ENCODE peak calls at places on chromosomes 16 and 17, in six cellular contexts. One of them, this sample, is unnamed. For H3K4me1, the result is how much of the 10 kb centered on the place peaks cover.

GRCh38 chr16:31352344-31353115 is 2.4 kb upstream of the ITGAX start:
- DNase-seq in HCT116: no peak
- DNase-seq in K562: no peak
- DNase-seq in HepG2: no peak
- DNase-seq in H1: no peak
- DNase-seq in GM12878: no peak
- DNase-seq in this sample: no peak

GRCh38 chr17:39198186-39198566 is 707 bp upstream of the CACNB1 start:
- DNase-seq in HepG2: no peak
- DNase-seq in K562: no peak
- DNase-seq in H1: no peak
- DNase-seq in GM12878: no peak
- DNase-seq in HCT116: no peak
- DNase-seq in this sample: no peak

GRCh38 chr17:47165137-47165536 is 24.0 kb downstream of the CDC27 start:
- DNase-seq in GM12878: no peak
- DNase-seq in HCT116: no peak
- DNase-seq in H1: no peak
- DNase-seq in HepG2: no peak
- DNase-seq in K562: no peak
- DNase-seq in this sample: no peak

GRCh38 chr16:86653289-86654006 is 75.1 kb downstream of the FOXL1 start:
- DNase-seq in GM12878: no peak
- DNase-seq in HCT116: no peak
- DNase-seq in K562: no peak
- DNase-seq in HepG2: no peak
- DNase-seq in H1: no peak
- DNase-seq in this sample: no peak

GRCh38 chr17:61617261-61617660 is 26.2 kb upstream of the NACA2 start:
- DNase-seq in K562: no peak
- DNase-seq in HCT116: no peak
- DNase-seq in HepG2: no peak
- DNase-seq in GM12878: no peak
- DNase-seq in H1: no peak
- DNase-seq in this sample: no peak

GRCh38 chr17:34715504-34715903 is 136.1 kb downstream of the TMEM132E start:
- DNase-seq in HepG2: no peak
- DNase-seq in GM12878: no peak
- DNase-seq in HCT116: no peak
- DNase-seq in H1: no peak
- DNase-seq in K562: no peak
- DNase-seq in this sample: no peak

GRCh38 chr17:34135841-34136240 is 119.2 kb upstream of the CCL2 start:
- DNase-seq in K562: no peak
- DNase-seq in HCT116: no peak
- DNase-seq in HepG2: no peak
- DNase-seq in H1: no peak
- DNase-seq in GM12878: no peak
- DNase-seq in this sample: no peak

GRCh38 chr16:15553313-15554088 is 89.5 kb downstream of the MARF1 start:
- DNase-seq in HepG2: no peak
- DNase-seq in H1: no peak
- DNase-seq in K562: no peak
- DNase-seq in HCT116: no peak
- DNase-seq in GM12878: no peak
- DNase-seq in this sample: no peak

GRCh38 chr17:5662409-5663150 is 78.3 kb upstream of the NLRP1 start:
- DNase-seq in GM12878: no peak
- DNase-seq in HepG2: no peak
- DNase-seq in K562: no peak
- DNase-seq in HCT116: no peak
- DNase-seq in H1: no peak
- DNase-seq in this sample: no peak

GRCh38 chr17:79809530-79810137 is 12.8 kb upstream of the CBX8 start:
- DNase-seq in HepG2: no peak
- DNase-seq in HCT116: no peak
- DNase-seq in GM12878: no peak
- DNase-seq in H1: no peak
- DNase-seq in K562: no peak
- DNase-seq in this sample: no peak
- TF ChIP-seq ZNF274 in HepG2: no peak
- TF ChIP-seq ZNF274 in HCT116: no peak
- TF ChIP-seq ZNF274 in GM12878: no peak
- TF ChIP-seq ZNF274 in H1: no peak
- TF ChIP-seq ZNF274 in K562: no peak
- TF ChIP-seq ZNF274 in this sample: no peak

DNA sequence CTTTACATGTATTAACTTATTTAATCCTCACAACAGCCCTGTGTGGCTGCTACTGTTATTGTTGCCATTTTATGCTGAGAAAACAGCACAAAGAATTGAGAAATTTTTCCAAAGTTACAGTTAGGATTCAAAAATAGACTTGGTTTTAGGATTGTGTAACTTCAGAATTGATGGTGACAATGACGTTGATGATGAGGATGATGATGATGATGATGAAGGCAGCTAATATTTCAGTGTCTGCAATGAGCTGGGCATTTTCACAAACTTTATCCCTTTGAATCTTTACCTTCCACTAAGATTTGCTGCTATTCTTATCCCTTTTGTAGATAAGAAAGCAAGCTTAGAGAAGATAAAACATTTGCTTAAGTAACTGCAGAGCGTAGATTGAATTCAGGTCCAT is 22.1 kb downstream of the PRKCB start:
- DNase-seq in K562: no peak
- DNase-seq in HepG2: no peak
- DNase-seq in HCT116: no peak
- DNase-seq in H1: no peak
- DNase-seq in GM12878: no peak
- DNase-seq in this sample: no peak
- H3K4me1 ChIP-seq in K562: half or more
- H3K4me1 ChIP-seq in HepG2: under half
- H3K4me1 ChIP-seq in HCT116: under half
- H3K4me1 ChIP-seq in H1: under half
- H3K4me1 ChIP-seq in GM12878: half or more
- H3K4me1 ChIP-seq in this sample: under half

GRCh38 chr16:19929062-19929511 is 44.4 kb upstream of the GPRC5B start:
- DNase-seq in HepG2: no peak
- DNase-seq in GM12878: no peak
- DNase-seq in HCT116: no peak
- DNase-seq in H1: no peak
- DNase-seq in K562: no peak
- DNase-seq in this sample: no peak

GRCh38 chr16:19923396-19923795 is 38.7 kb upstream of the GPRC5B start:
- DNase-seq in HCT116: no peak
- DNase-seq in K562: no peak
- DNase-seq in GM12878: no peak
- DNase-seq in HepG2: no peak
- DNase-seq in H1: no peak
- DNase-seq in this sample: no peak

DNA sequence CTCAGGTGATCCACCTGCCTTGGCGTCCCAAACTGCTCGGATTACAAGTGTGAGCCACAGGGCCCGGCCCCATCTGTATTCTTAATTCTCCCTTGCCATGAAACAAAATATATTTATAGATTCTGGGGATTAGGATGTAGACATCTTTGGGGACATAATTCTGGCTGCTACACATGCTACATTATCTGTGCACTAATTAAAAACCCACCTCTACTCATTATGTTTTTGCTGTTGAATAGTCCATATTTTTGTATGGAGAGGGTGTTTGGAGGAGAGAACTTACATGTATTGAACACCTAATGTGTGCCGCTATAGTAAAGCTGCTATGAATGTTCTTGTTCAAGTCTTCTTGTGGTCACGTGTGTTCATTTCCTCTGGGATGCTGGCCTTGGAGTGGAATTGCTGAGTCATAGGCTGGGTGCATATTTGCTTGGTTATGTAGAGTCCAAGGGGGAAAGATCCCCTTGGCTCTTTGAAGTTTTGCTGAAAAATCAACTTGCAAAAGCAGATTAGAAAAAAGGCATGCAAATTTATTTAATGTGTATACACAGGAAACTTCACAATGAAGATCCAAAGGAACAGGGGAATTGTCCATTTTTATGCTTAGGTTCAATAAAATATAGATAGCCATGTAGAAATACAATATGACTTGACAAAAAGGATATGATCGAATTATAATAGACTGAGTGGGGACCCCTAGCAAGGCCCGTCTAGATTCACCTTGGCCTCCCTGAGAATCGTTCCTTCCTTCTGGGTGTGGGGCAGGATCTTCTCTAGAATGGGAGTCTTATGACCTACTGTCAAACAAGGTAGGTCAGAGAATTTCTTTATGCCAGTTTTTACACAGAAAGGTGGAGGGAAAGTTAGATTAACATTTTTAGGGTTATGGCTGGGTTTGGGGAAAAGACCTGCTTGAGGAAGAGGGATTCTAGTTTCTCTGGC is 42.1 kb upstream of the GPRC5B start:
- DNase-seq in HepG2: peak
- DNase-seq in GM12878: no peak
- DNase-seq in H1: no peak
- DNase-seq in K562: no peak
- DNase-seq in HCT116: peak
- DNase-seq in this sample: no peak
- TF ChIP-seq ZNF274 in HepG2: no peak
- TF ChIP-seq ZNF274 in GM12878: no peak
- TF ChIP-seq ZNF274 in H1: no peak
- TF ChIP-seq ZNF274 in K562: no peak
- TF ChIP-seq ZNF274 in HCT116: no peak
- TF ChIP-seq ZNF274 in this sample: no peak

DNA sequence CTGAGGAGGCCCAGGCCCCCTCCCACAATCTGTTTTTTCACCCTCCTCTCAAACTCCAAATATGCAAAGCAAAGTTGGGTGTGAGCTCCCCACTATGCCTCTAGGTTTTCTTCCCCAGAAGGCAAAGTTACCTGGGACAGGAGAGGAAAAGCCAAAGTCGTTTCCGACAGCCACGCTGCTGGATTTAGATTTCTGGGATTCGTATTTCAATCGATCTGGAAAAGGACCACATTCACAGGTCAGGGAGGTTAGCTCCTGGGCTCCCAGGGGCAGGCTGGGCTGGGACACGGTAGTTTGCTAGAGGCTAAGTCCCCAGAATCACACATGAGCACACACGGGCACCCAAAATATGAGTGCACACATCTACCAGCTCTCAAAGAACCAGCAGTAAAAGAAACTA is 21.3 kb upstream of the MRPS23 start:
- DNase-seq in H1: no peak
- DNase-seq in HepG2: no peak
- DNase-seq in GM12878: no peak
- DNase-seq in K562: no peak
- DNase-seq in HCT116: no peak
- DNase-seq in this sample: no peak
- H3K4me1 ChIP-seq in H1: under half
- H3K4me1 ChIP-seq in HepG2: half or more
- H3K4me1 ChIP-seq in GM12878: under half
- H3K4me1 ChIP-seq in K562: under half
- H3K4me1 ChIP-seq in HCT116: half or more
- H3K4me1 ChIP-seq in this sample: under half

GRCh38 chr17:50649042-50649908 is 14.6 kb downstream of the ABCC3 start:
- DNase-seq in H1: no peak
- DNase-seq in GM12878: no peak
- DNase-seq in HepG2: no peak
- DNase-seq in K562: no peak
- DNase-seq in HCT116: peak
- DNase-seq in this sample: no peak
- TF ChIP-seq ZNF274 in H1: no peak
- TF ChIP-seq ZNF274 in GM12878: no peak
- TF ChIP-seq ZNF274 in HepG2: no peak
- TF ChIP-seq ZNF274 in K562: no peak
- TF ChIP-seq ZNF274 in HCT116: no peak
- TF ChIP-seq ZNF274 in this sample: no peak

GRCh38 chr17:79988163-79988971 is 47.3 kb downstream of the TBC1D16 start:
- DNase-seq in HCT116: peak
- DNase-seq in HepG2: peak
- DNase-seq in H1: no peak
- DNase-seq in K562: no peak
- DNase-seq in GM12878: no peak
- DNase-seq in this sample: no peak

GRCh38 chr17:79990051-79990592 is 45.5 kb downstream of the TBC1D16 start:
- DNase-seq in K562: no peak
- DNase-seq in HepG2: peak
- DNase-seq in GM12878: no peak
- DNase-seq in H1: no peak
- DNase-seq in HCT116: no peak
- DNase-seq in this sample: no peak

GRCh38 chr17:79987890-79988162 is 47.8 kb downstream of the TBC1D16 start:
- DNase-seq in HepG2: no peak
- DNase-seq in H1: no peak
- DNase-seq in K562: no peak
- DNase-seq in HCT116: no peak
- DNase-seq in GM12878: no peak
- DNase-seq in this sample: no peak

GRCh38 chr17:79990704-79991103 is 45.0 kb downstream of the TBC1D16 start:
- DNase-seq in HepG2: no peak
- DNase-seq in K562: no peak
- DNase-seq in H1: no peak
- DNase-seq in GM12878: no peak
- DNase-seq in HCT116: no peak
- DNase-seq in this sample: no peak

GRCh38 chr17:79989106-79989835 is 46.4 kb downstream of the TBC1D16 start:
- DNase-seq in K562: no peak
- DNase-seq in HepG2: no peak
- DNase-seq in GM12878: no peak
- DNase-seq in H1: no peak
- DNase-seq in HCT116: no peak
- DNase-seq in this sample: no peak
- H3K4me1 ChIP-seq in K562: under half
- H3K4me1 ChIP-seq in HepG2: half or more
- H3K4me1 ChIP-seq in GM12878: under half
- H3K4me1 ChIP-seq in H1: under half
- H3K4me1 ChIP-seq in HCT116: half or more
- H3K4me1 ChIP-seq in this sample: under half

GRCh38 chr16:16778322-16778721 is 399.4 kb downstream of the NPIPA7 start:
- DNase-seq in K562: no peak
- DNase-seq in HepG2: no peak
- DNase-seq in H1: no peak
- DNase-seq in HCT116: no peak
- DNase-seq in GM12878: no peak
- DNase-seq in this sample: no peak

GRCh38 chr16:16782153-16782552 is 403.2 kb downstream of the NPIPA7 start:
- DNase-seq in H1: no peak
- DNase-seq in HepG2: no peak
- DNase-seq in K562: no peak
- DNase-seq in GM12878: no peak
- DNase-seq in HCT116: no peak
- DNase-seq in this sample: no peak

DNA sequence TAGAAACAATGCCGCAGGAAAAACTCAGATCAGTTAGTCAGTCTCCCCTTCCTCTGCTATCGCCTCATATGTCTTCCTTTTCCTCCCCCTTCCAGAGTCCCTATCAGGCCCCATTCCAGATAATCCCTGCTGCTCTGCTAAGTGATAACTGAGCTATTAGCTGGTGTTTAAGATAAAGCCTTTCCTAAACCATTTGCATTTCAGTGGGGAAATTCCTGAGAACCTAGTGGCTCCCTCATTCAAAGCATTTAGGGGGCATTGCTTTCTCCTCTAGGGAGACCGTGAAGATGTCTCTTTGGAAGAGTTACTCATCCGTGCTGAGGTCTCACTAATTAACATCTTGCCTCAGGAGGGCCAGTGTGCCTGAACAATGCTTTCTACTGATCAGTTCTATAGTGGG is 401.6 kb downstream of the NPIPA7 start:
- DNase-seq in GM12878: no peak
- DNase-seq in HCT116: no peak
- DNase-seq in HepG2: no peak
- DNase-seq in H1: peak
- DNase-seq in K562: peak
- DNase-seq in this sample: peak
- TF ChIP-seq ZNF274 in GM12878: no peak
- TF ChIP-seq ZNF274 in HCT116: no peak
- TF ChIP-seq ZNF274 in HepG2: no peak
- TF ChIP-seq ZNF274 in H1: no peak
- TF ChIP-seq ZNF274 in K562: no peak
- TF ChIP-seq ZNF274 in this sample: no peak

This sample was measured in NT2/D1.